ENCODE peak calls at places on chromosomes 16 and 17, in seven cellular contexts. One of them, this sample, is unnamed.

GRCh38 chr16:66928702-66929388 is 3.5 kb upstream of the RRAD start:
- DNase-seq in C1 segment of cervical spinal cord: no peak
- DNase-seq in tibial artery: no peak
- DNase-seq in RWPE1: no peak
- DNase-seq in central memory CD8-positive, alpha-beta T cell: no peak
- DNase-seq in activated naive CD8-positive, alpha-beta T cell treated with anti-CD3 and anti-CD28 coated beads, Interleukin-2, amount 50 U/mL, for 24 hours: peak; percentile 59
- DNase-seq in stimulated activated CD4-positive, alpha-beta T cell treated with anti-CD3 and anti-CD28 coated beads, TNF-alpha, amount 100 ng/mL, for 1 hour: no peak
- DNase-seq in this sample: no peak

GRCh38 chr16:56488035-56488434 is 31.8 kb downstream of the BBS2 start:
- DNase-seq in stimulated activated CD4-positive, alpha-beta T cell treated with anti-CD3 and anti-CD28 coated beads, TNF-alpha, amount 100 ng/mL, for 1 hour: no peak
- DNase-seq in RWPE1: no peak
- DNase-seq in central memory CD8-positive, alpha-beta T cell: no peak
- DNase-seq in C1 segment of cervical spinal cord: peak; percentile 23
- DNase-seq in tibial artery: no peak
- DNase-seq in activated naive CD8-positive, alpha-beta T cell treated with anti-CD3 and anti-CD28 coated beads, Interleukin-2, amount 50 U/mL, for 24 hours: no peak
- DNase-seq in this sample: no peak

GRCh38 chr17:7035591-7036368 is at the start of gene SLC16A13:
- DNase-seq in tibial artery: peak; percentile 93
- DNase-seq in C1 segment of cervical spinal cord: peak; percentile 76
- DNase-seq in activated naive CD8-positive, alpha-beta T cell treated with anti-CD3 and anti-CD28 coated beads, Interleukin-2, amount 50 U/mL, for 24 hours: peak; percentile 98
- DNase-seq in stimulated activated CD4-positive, alpha-beta T cell treated with anti-CD3 and anti-CD28 coated beads, TNF-alpha, amount 100 ng/mL, for 1 hour: peak; percentile 96
- DNase-seq in RWPE1: peak; percentile 100
- DNase-seq in central memory CD8-positive, alpha-beta T cell: peak; percentile 97
- DNase-seq in this sample: peak; percentile 95

GRCh38 chr17:19647697-19648474 is 665 bp upstream of the ALDH3A2 start:
- DNase-seq in activated naive CD8-positive, alpha-beta T cell treated with anti-CD3 and anti-CD28 coated beads, Interleukin-2, amount 50 U/mL, for 24 hours: peak; percentile 36
- DNase-seq in central memory CD8-positive, alpha-beta T cell: peak; percentile 11
- DNase-seq in tibial artery: peak; percentile 85
- DNase-seq in C1 segment of cervical spinal cord: peak; percentile 53
- DNase-seq in stimulated activated CD4-positive, alpha-beta T cell treated with anti-CD3 and anti-CD28 coated beads, TNF-alpha, amount 100 ng/mL, for 1 hour: no peak
- DNase-seq in RWPE1: peak; percentile 50
- DNase-seq in this sample: peak; percentile 88

GRCh38 chr17:31549525-31550388 is 158.3 kb downstream of the RAB11FIP4 start:
- DNase-seq in activated naive CD8-positive, alpha-beta T cell treated with anti-CD3 and anti-CD28 coated beads, Interleukin-2, amount 50 U/mL, for 24 hours: peak; percentile 97
- DNase-seq in tibial artery: peak; percentile 92
- DNase-seq in stimulated activated CD4-positive, alpha-beta T cell treated with anti-CD3 and anti-CD28 coated beads, TNF-alpha, amount 100 ng/mL, for 1 hour: peak; percentile 87
- DNase-seq in central memory CD8-positive, alpha-beta T cell: peak; percentile 81
- DNase-seq in C1 segment of cervical spinal cord: peak; percentile 78
- DNase-seq in RWPE1: peak; percentile 92
- DNase-seq in this sample: peak; percentile 95

GRCh38 chr17:65694601-65695000 is 133.2 kb upstream of the AXIN2 start:
- DNase-seq in central memory CD8-positive, alpha-beta T cell: no peak
- DNase-seq in tibial artery: no peak
- DNase-seq in RWPE1: no peak
- DNase-seq in stimulated activated CD4-positive, alpha-beta T cell treated with anti-CD3 and anti-CD28 coated beads, TNF-alpha, amount 100 ng/mL, for 1 hour: no peak
- DNase-seq in C1 segment of cervical spinal cord: no peak
- DNase-seq in activated naive CD8-positive, alpha-beta T cell treated with anti-CD3 and anti-CD28 coated beads, Interleukin-2, amount 50 U/mL, for 24 hours: no peak
- DNase-seq in this sample: no peak

GRCh38 chr16:51326131-51326856 is 175.2 kb upstream of the SALL1 start:
- DNase-seq in C1 segment of cervical spinal cord: no peak
- DNase-seq in stimulated activated CD4-positive, alpha-beta T cell treated with anti-CD3 and anti-CD28 coated beads, TNF-alpha, amount 100 ng/mL, for 1 hour: no peak
- DNase-seq in RWPE1: peak; percentile 85
- DNase-seq in tibial artery: no peak
- DNase-seq in central memory CD8-positive, alpha-beta T cell: no peak
- DNase-seq in activated naive CD8-positive, alpha-beta T cell treated with anti-CD3 and anti-CD28 coated beads, Interleukin-2, amount 50 U/mL, for 24 hours: no peak
- DNase-seq in this sample: no peak

GRCh38 chr16:47236716-47237115 is 93.0 kb upstream of the NETO2 start:
- DNase-seq in tibial artery: no peak
- DNase-seq in activated naive CD8-positive, alpha-beta T cell treated with anti-CD3 and anti-CD28 coated beads, Interleukin-2, amount 50 U/mL, for 24 hours: no peak
- DNase-seq in RWPE1: no peak
- DNase-seq in C1 segment of cervical spinal cord: no peak
- DNase-seq in central memory CD8-positive, alpha-beta T cell: no peak
- DNase-seq in stimulated activated CD4-positive, alpha-beta T cell treated with anti-CD3 and anti-CD28 coated beads, TNF-alpha, amount 100 ng/mL, for 1 hour: no peak
- DNase-seq in this sample: no peak

GRCh38 chr16:66918803-66919568 is at the start of gene CDH16:
- DNase-seq in activated naive CD8-positive, alpha-beta T cell treated with anti-CD3 and anti-CD28 coated beads, Interleukin-2, amount 50 U/mL, for 24 hours: no peak
- DNase-seq in RWPE1: no peak
- DNase-seq in C1 segment of cervical spinal cord: no peak
- DNase-seq in tibial artery: no peak
- DNase-seq in stimulated activated CD4-positive, alpha-beta T cell treated with anti-CD3 and anti-CD28 coated beads, TNF-alpha, amount 100 ng/mL, for 1 hour: no peak
- DNase-seq in central memory CD8-positive, alpha-beta T cell: no peak
- DNase-seq in this sample: no peak

GRCh38 chr17:27336217-27336616 is 42.3 kb downstream of the WSB1 start:
- DNase-seq in stimulated activated CD4-positive, alpha-beta T cell treated with anti-CD3 and anti-CD28 coated beads, TNF-alpha, amount 100 ng/mL, for 1 hour: no peak
- DNase-seq in central memory CD8-positive, alpha-beta T cell: no peak
- DNase-seq in tibial artery: no peak
- DNase-seq in activated naive CD8-positive, alpha-beta T cell treated with anti-CD3 and anti-CD28 coated beads, Interleukin-2, amount 50 U/mL, for 24 hours: no peak
- DNase-seq in RWPE1: no peak
- DNase-seq in C1 segment of cervical spinal cord: no peak
- DNase-seq in this sample: no peak

GRCh38 chr16:23222929-23223328 is 40.4 kb downstream of the SCNN1G start:
- DNase-seq in tibial artery: no peak
- DNase-seq in RWPE1: no peak
- DNase-seq in central memory CD8-positive, alpha-beta T cell: no peak
- DNase-seq in stimulated activated CD4-positive, alpha-beta T cell treated with anti-CD3 and anti-CD28 coated beads, TNF-alpha, amount 100 ng/mL, for 1 hour: no peak
- DNase-seq in activated naive CD8-positive, alpha-beta T cell treated with anti-CD3 and anti-CD28 coated beads, Interleukin-2, amount 50 U/mL, for 24 hours: no peak
- DNase-seq in C1 segment of cervical spinal cord: no peak
- DNase-seq in this sample: no peak

GRCh38 chr17:78128616-78129384 is at the start of gene TMC6:
- DNase-seq in stimulated activated CD4-positive, alpha-beta T cell treated with anti-CD3 and anti-CD28 coated beads, TNF-alpha, amount 100 ng/mL, for 1 hour: no peak
- DNase-seq in RWPE1: peak; percentile 89
- DNase-seq in central memory CD8-positive, alpha-beta T cell: peak; percentile 58
- DNase-seq in tibial artery: no peak
- DNase-seq in activated naive CD8-positive, alpha-beta T cell treated with anti-CD3 and anti-CD28 coated beads, Interleukin-2, amount 50 U/mL, for 24 hours: peak; percentile 70
- DNase-seq in C1 segment of cervical spinal cord: peak; percentile 46
- DNase-seq in this sample: no peak

GRCh38 chr17:7589891-7590611 is at the start of gene SOX15:
- DNase-seq in central memory CD8-positive, alpha-beta T cell: no peak
- DNase-seq in C1 segment of cervical spinal cord: no peak
- DNase-seq in tibial artery: no peak
- DNase-seq in RWPE1: peak; percentile 88
- DNase-seq in activated naive CD8-positive, alpha-beta T cell treated with anti-CD3 and anti-CD28 coated beads, Interleukin-2, amount 50 U/mL, for 24 hours: no peak
- DNase-seq in stimulated activated CD4-positive, alpha-beta T cell treated with anti-CD3 and anti-CD28 coated beads, TNF-alpha, amount 100 ng/mL, for 1 hour: no peak
- DNase-seq in this sample: no peak

GRCh38 chr17:42928714-42929496 is 28.3 kb downstream of the G6PC1 start:
- DNase-seq in tibial artery: peak; percentile 61
- DNase-seq in stimulated activated CD4-positive, alpha-beta T cell treated with anti-CD3 and anti-CD28 coated beads, TNF-alpha, amount 100 ng/mL, for 1 hour: no peak
- DNase-seq in activated naive CD8-positive, alpha-beta T cell treated with anti-CD3 and anti-CD28 coated beads, Interleukin-2, amount 50 U/mL, for 24 hours: peak; percentile 35
- DNase-seq in RWPE1: peak; percentile 46
- DNase-seq in C1 segment of cervical spinal cord: no peak
- DNase-seq in central memory CD8-positive, alpha-beta T cell: no peak
- DNase-seq in this sample: peak; percentile 78

GRCh38 chr16:22229881-22230280 is 23.8 kb downstream of the EEF2K start:
- DNase-seq in central memory CD8-positive, alpha-beta T cell: no peak
- DNase-seq in activated naive CD8-positive, alpha-beta T cell treated with anti-CD3 and anti-CD28 coated beads, Interleukin-2, amount 50 U/mL, for 24 hours: no peak
- DNase-seq in tibial artery: no peak
- DNase-seq in stimulated activated CD4-positive, alpha-beta T cell treated with anti-CD3 and anti-CD28 coated beads, TNF-alpha, amount 100 ng/mL, for 1 hour: no peak
- DNase-seq in RWPE1: no peak
- DNase-seq in C1 segment of cervical spinal cord: no peak
- DNase-seq in this sample: no peak

GRCh38 chr16:49618955-49619354 is 237.0 kb downstream of the ZNF423 start:
- DNase-seq in C1 segment of cervical spinal cord: no peak
- DNase-seq in central memory CD8-positive, alpha-beta T cell: no peak
- DNase-seq in tibial artery: no peak
- DNase-seq in RWPE1: no peak
- DNase-seq in activated naive CD8-positive, alpha-beta T cell treated with anti-CD3 and anti-CD28 coated beads, Interleukin-2, amount 50 U/mL, for 24 hours: no peak
- DNase-seq in stimulated activated CD4-positive, alpha-beta T cell treated with anti-CD3 and anti-CD28 coated beads, TNF-alpha, amount 100 ng/mL, for 1 hour: no peak
- DNase-seq in this sample: no peak

GRCh38 chr17:58306131-58306951 is 22.3 kb downstream of the TSPOAP1 start:
- DNase-seq in C1 segment of cervical spinal cord: no peak
- DNase-seq in tibial artery: peak; percentile 9
- DNase-seq in central memory CD8-positive, alpha-beta T cell: peak; percentile 7
- DNase-seq in stimulated activated CD4-positive, alpha-beta T cell treated with anti-CD3 and anti-CD28 coated beads, TNF-alpha, amount 100 ng/mL, for 1 hour: no peak
- DNase-seq in RWPE1: no peak
- DNase-seq in activated naive CD8-positive, alpha-beta T cell treated with anti-CD3 and anti-CD28 coated beads, Interleukin-2, amount 50 U/mL, for 24 hours: no peak
- DNase-seq in this sample: no peak

GRCh38 chr17:19255279-19255678 is 18.1 kb downstream of the EPN2 start:
- DNase-seq in C1 segment of cervical spinal cord: no peak
- DNase-seq in central memory CD8-positive, alpha-beta T cell: no peak
- DNase-seq in stimulated activated CD4-positive, alpha-beta T cell treated with anti-CD3 and anti-CD28 coated beads, TNF-alpha, amount 100 ng/mL, for 1 hour: no peak
- DNase-seq in tibial artery: no peak
- DNase-seq in activated naive CD8-positive, alpha-beta T cell treated with anti-CD3 and anti-CD28 coated beads, Interleukin-2, amount 50 U/mL, for 24 hours: no peak
- DNase-seq in RWPE1: no peak
- DNase-seq in this sample: no peak

GRCh38 chr17:77282524-77283515 is 142.1 kb downstream of the SEC14L1 start:
- DNase-seq in C1 segment of cervical spinal cord: no peak
- DNase-seq in tibial artery: no peak
- DNase-seq in stimulated activated CD4-positive, alpha-beta T cell treated with anti-CD3 and anti-CD28 coated beads, TNF-alpha, amount 100 ng/mL, for 1 hour: no peak
- DNase-seq in central memory CD8-positive, alpha-beta T cell: no peak
- DNase-seq in activated naive CD8-positive, alpha-beta T cell treated with anti-CD3 and anti-CD28 coated beads, Interleukin-2, amount 50 U/mL, for 24 hours: no peak
- DNase-seq in RWPE1: no peak
- DNase-seq in this sample: no peak

GRCh38 chr17:39653662-39654331 is 11.4 kb upstream of the TCAP start:
- DNase-seq in stimulated activated CD4-positive, alpha-beta T cell treated with anti-CD3 and anti-CD28 coated beads, TNF-alpha, amount 100 ng/mL, for 1 hour: peak; percentile 49
- DNase-seq in central memory CD8-positive, alpha-beta T cell: peak; percentile 68
- DNase-seq in C1 segment of cervical spinal cord: peak; percentile 57
- DNase-seq in tibial artery: peak; percentile 62
- DNase-seq in RWPE1: peak; percentile 49
- DNase-seq in activated naive CD8-positive, alpha-beta T cell treated with anti-CD3 and anti-CD28 coated beads, Interleukin-2, amount 50 U/mL, for 24 hours: peak; percentile 87
- DNase-seq in this sample: no peak

GRCh38 chr16:53091508-53092211 is 36.9 kb downstream of the CHD9 start:
- DNase-seq in stimulated activated CD4-positive, alpha-beta T cell treated with anti-CD3 and anti-CD28 coated beads, TNF-alpha, amount 100 ng/mL, for 1 hour: no peak
- DNase-seq in central memory CD8-positive, alpha-beta T cell: no peak
- DNase-seq in activated naive CD8-positive, alpha-beta T cell treated with anti-CD3 and anti-CD28 coated beads, Interleukin-2, amount 50 U/mL, for 24 hours: peak; percentile 25
- DNase-seq in RWPE1: no peak
- DNase-seq in C1 segment of cervical spinal cord: peak; percentile 80
- DNase-seq in tibial artery: peak; percentile 76
- DNase-seq in this sample: peak; percentile 75

GRCh38 chr17:20010099-20010863 is 1.1 kb downstream of the SPECC1 start:
- DNase-seq in C1 segment of cervical spinal cord: peak; percentile 16
- DNase-seq in central memory CD8-positive, alpha-beta T cell: no peak
- DNase-seq in RWPE1: peak; percentile 32
- DNase-seq in activated naive CD8-positive, alpha-beta T cell treated with anti-CD3 and anti-CD28 coated beads, Interleukin-2, amount 50 U/mL, for 24 hours: no peak
- DNase-seq in stimulated activated CD4-positive, alpha-beta T cell treated with anti-CD3 and anti-CD28 coated beads, TNF-alpha, amount 100 ng/mL, for 1 hour: no peak
- DNase-seq in tibial artery: peak; percentile 52
- DNase-seq in this sample: peak; percentile 61

GRCh38 chr16:84518804-84519341 is 14.4 kb upstream of the MEAK7 start:
- DNase-seq in activated naive CD8-positive, alpha-beta T cell treated with anti-CD3 and anti-CD28 coated beads, Interleukin-2, amount 50 U/mL, for 24 hours: peak; percentile 68
- DNase-seq in stimulated activated CD4-positive, alpha-beta T cell treated with anti-CD3 and anti-CD28 coated beads, TNF-alpha, amount 100 ng/mL, for 1 hour: no peak
- DNase-seq in tibial artery: no peak
- DNase-seq in central memory CD8-positive, alpha-beta T cell: peak; percentile 73
- DNase-seq in RWPE1: no peak
- DNase-seq in C1 segment of cervical spinal cord: no peak
- DNase-seq in this sample: no peak

GRCh38 chr17:78969865-78970264 is 9.9 kb downstream of the LGALS3BP start:
- DNase-seq in activated naive CD8-positive, alpha-beta T cell treated with anti-CD3 and anti-CD28 coated beads, Interleukin-2, amount 50 U/mL, for 24 hours: no peak
- DNase-seq in C1 segment of cervical spinal cord: no peak
- DNase-seq in RWPE1: no peak
- DNase-seq in stimulated activated CD4-positive, alpha-beta T cell treated with anti-CD3 and anti-CD28 coated beads, TNF-alpha, amount 100 ng/mL, for 1 hour: no peak
- DNase-seq in tibial artery: no peak
- DNase-seq in central memory CD8-positive, alpha-beta T cell: no peak
- DNase-seq in this sample: no peak

GRCh38 chr17:31294231-31294630 is 2.8 kb downstream of the OMG start:
- DNase-seq in C1 segment of cervical spinal cord: no peak
- DNase-seq in RWPE1: no peak
- DNase-seq in stimulated activated CD4-positive, alpha-beta T cell treated with anti-CD3 and anti-CD28 coated beads, TNF-alpha, amount 100 ng/mL, for 1 hour: no peak
- DNase-seq in central memory CD8-positive, alpha-beta T cell: no peak
- DNase-seq in activated naive CD8-positive, alpha-beta T cell treated with anti-CD3 and anti-CD28 coated beads, Interleukin-2, amount 50 U/mL, for 24 hours: no peak
- DNase-seq in tibial artery: no peak
- DNase-seq in this sample: no peak

GRCh38 chr17:49494399-49494798 is 694 bp upstream of the NGFR start:
- DNase-seq in central memory CD8-positive, alpha-beta T cell: no peak
- DNase-seq in tibial artery: no peak
- DNase-seq in stimulated activated CD4-positive, alpha-beta T cell treated with anti-CD3 and anti-CD28 coated beads, TNF-alpha, amount 100 ng/mL, for 1 hour: no peak
- DNase-seq in C1 segment of cervical spinal cord: no peak
- DNase-seq in RWPE1: no peak
- DNase-seq in activated naive CD8-positive, alpha-beta T cell treated with anti-CD3 and anti-CD28 coated beads, Interleukin-2, amount 50 U/mL, for 24 hours: no peak
- DNase-seq in this sample: no peak

GRCh38 chr16:546909-547770 is 13.1 kb upstream of the PRR35 start:
- DNase-seq in RWPE1: no peak
- DNase-seq in central memory CD8-positive, alpha-beta T cell: no peak
- DNase-seq in C1 segment of cervical spinal cord: no peak
- DNase-seq in stimulated activated CD4-positive, alpha-beta T cell treated with anti-CD3 and anti-CD28 coated beads, TNF-alpha, amount 100 ng/mL, for 1 hour: no peak
- DNase-seq in activated naive CD8-positive, alpha-beta T cell treated with anti-CD3 and anti-CD28 coated beads, Interleukin-2, amount 50 U/mL, for 24 hours: peak; percentile 47
- DNase-seq in tibial artery: peak; percentile 45
- DNase-seq in this sample: no peak

GRCh38 chr16:7236824-7237410 is 95.7 kb upstream of the RBFOX1 start:
- DNase-seq in C1 segment of cervical spinal cord: no peak
- DNase-seq in central memory CD8-positive, alpha-beta T cell: no peak
- DNase-seq in stimulated activated CD4-positive, alpha-beta T cell treated with anti-CD3 and anti-CD28 coated beads, TNF-alpha, amount 100 ng/mL, for 1 hour: no peak
- DNase-seq in activated naive CD8-positive, alpha-beta T cell treated with anti-CD3 and anti-CD28 coated beads, Interleukin-2, amount 50 U/mL, for 24 hours: no peak
- DNase-seq in tibial artery: no peak
- DNase-seq in RWPE1: no peak
- DNase-seq in this sample: no peak

GRCh38 chr16:47732122-47732805 is 271.1 kb downstream of the PHKB start:
- DNase-seq in stimulated activated CD4-positive, alpha-beta T cell treated with anti-CD3 and anti-CD28 coated beads, TNF-alpha, amount 100 ng/mL, for 1 hour: no peak
- DNase-seq in tibial artery: no peak
- DNase-seq in central memory CD8-positive, alpha-beta T cell: no peak
- DNase-seq in C1 segment of cervical spinal cord: no peak
- DNase-seq in activated naive CD8-positive, alpha-beta T cell treated with anti-CD3 and anti-CD28 coated beads, Interleukin-2, amount 50 U/mL, for 24 hours: peak; percentile 6
- DNase-seq in RWPE1: peak; percentile 56
- DNase-seq in this sample: no peak

GRCh38 chr17:74437702-74438101 is 5.8 kb downstream of the GPRC5C start:
- DNase-seq in C1 segment of cervical spinal cord: no peak
- DNase-seq in stimulated activated CD4-positive, alpha-beta T cell treated with anti-CD3 and anti-CD28 coated beads, TNF-alpha, amount 100 ng/mL, for 1 hour: no peak
- DNase-seq in RWPE1: no peak
- DNase-seq in central memory CD8-positive, alpha-beta T cell: no peak
- DNase-seq in tibial artery: no peak
- DNase-seq in activated naive CD8-positive, alpha-beta T cell treated with anti-CD3 and anti-CD28 coated beads, Interleukin-2, amount 50 U/mL, for 24 hours: no peak
- DNase-seq in this sample: no peak

GRCh38 chr17:72425796-72426173 is 305.0 kb downstream of the SOX9 start:
- DNase-seq in C1 segment of cervical spinal cord: no peak
- DNase-seq in central memory CD8-positive, alpha-beta T cell: no peak
- DNase-seq in stimulated activated CD4-positive, alpha-beta T cell treated with anti-CD3 and anti-CD28 coated beads, TNF-alpha, amount 100 ng/mL, for 1 hour: no peak
- DNase-seq in RWPE1: no peak
- DNase-seq in tibial artery: no peak
- DNase-seq in activated naive CD8-positive, alpha-beta T cell treated with anti-CD3 and anti-CD28 coated beads, Interleukin-2, amount 50 U/mL, for 24 hours: no peak
- DNase-seq in this sample: no peak